ENCODE peak calls at places on chromosomes 4 and X, in seven cellular contexts. Q is aorta; F is GM06990; T is astrocyte of the spinal cord; G is colonic mucosa; R is MG63; C is CD4-positive, alpha-beta memory T cell. L is an unnamed sample.

GRCh38 chr4:20074450-20074849 is 177.3 kb upstream of the SLIT2 start:
- DNase-seq in Q (no peak), F (no peak), T (peak), G (no peak), R (no peak), C (no peak), L (no peak)

GRCh38 chrX:154409222-154409871 is at the start of gene DNASE1L1:
- DNase-seq in Q (peak), F (peak), T (peak), G (peak), R (peak), C (no peak), L (no peak)

GRCh38 chr4:183504930-183505555 is at the start of gene ING2:
- DNase-seq in Q (no peak), F (no peak), T (no peak), G (peak), R (no peak), C (no peak), L (peak)

GRCh38 chr4:70969076-70969475 is 24.4 kb upstream of the DCK start:
- DNase-seq in Q (no peak), F (no peak), T (peak), G (no peak), R (no peak), C (no peak), L (no peak)

GRCh38 chrX:74467656-74468055 is 46.4 kb downstream of the SLC16A2 start:
- DNase-seq in Q (no peak), F (no peak), T (no peak), G (no peak), R (no peak), C (no peak), L (no peak)

GRCh38 chr4:48801739-48802138 is 21.7 kb upstream of the FRYL start:
- DNase-seq in Q (no peak), F (no peak), T (no peak), G (no peak), R (peak), C (no peak), L (no peak)

GRCh38 chr4:76897522-76898384 is at the start of gene SOWAHB:
- DNase-seq in Q (peak), F (peak), T (no peak), G (peak), R (no peak), C (peak), L (no peak)

GRCh38 chr4:88143504-88143903 is 14.9 kb downstream of the ABCG2 start:
- DNase-seq in Q (no peak), F (no peak), T (peak), G (no peak), R (no peak), C (no peak), L (no peak)

GRCh38 chr4:88015659-88016295 is 8.3 kb downstream of the PKD2 start:
- DNase-seq in Q (no peak), F (no peak), T (no peak), G (no peak), R (no peak), C (no peak), L (no peak)

GRCh38 chr4:21790437-21791029 is 158.0 kb downstream of the KCNIP4 start:
- DNase-seq in Q (no peak), F (no peak), T (peak), G (no peak), R (no peak), C (no peak), L (peak)

GRCh38 chr4:146095867-146096266 is 79.7 kb upstream of the LSM6 start:
- DNase-seq in Q (no peak), F (no peak), T (no peak), G (peak), R (no peak), C (no peak), L (no peak)

GRCh38 chr4:148216866-148217814 is 225.1 kb downstream of the NR3C2 start:
- DNase-seq in Q (no peak), F (peak), T (peak), G (no peak), R (no peak), C (peak), L (peak)

GRCh38 chr4:104235966-104236365 is 258.7 kb downstream of the CXXC4 start:
- DNase-seq in Q (no peak), F (no peak), T (no peak), G (no peak), R (no peak), C (no peak), L (no peak)

GRCh38 chr4:1563768-1564485 is 120.2 kb downstream of the FAM53A start:
- DNase-seq in Q (no peak), F (no peak), T (no peak), G (no peak), R (no peak), C (no peak), L (no peak)

GRCh38 chr4:153440475-153440874 is 25.7 kb upstream of the TMEM131L start:
- DNase-seq in Q (no peak), F (no peak), T (no peak), G (no peak), R (no peak), C (no peak), L (no peak)

GRCh38 chrX:65706041-65706828 is 38.8 kb downstream of the MSN start:
- DNase-seq in Q (peak), F (peak), T (peak), G (no peak), R (peak), C (no peak), L (no peak)

GRCh38 chr4:94722270-94722669 is 35.5 kb upstream of the BMPR1B start:
- DNase-seq in Q (no peak), F (no peak), T (no peak), G (no peak), R (no peak), C (no peak), L (no peak)

GRCh38 chr4:2574058-2574457 is 37.6 kb downstream of the FAM193A start:
- DNase-seq in Q (no peak), F (no peak), T (no peak), G (no peak), R (no peak), C (no peak), L (no peak)

GRCh38 chrX:10401239-10401638 is 219.1 kb downstream of the MID1 start:
- DNase-seq in Q (no peak), F (no peak), T (no peak), G (no peak), R (no peak), C (no peak), L (no peak)

GRCh38 chr4:123397276-123398150 is 918 bp downstream of the SPRY1 start:
- DNase-seq in Q (peak), F (peak), T (no peak), G (peak), R (peak), C (peak), L (no peak)

GRCh38 chrX:78119521-78120227 is 15.6 kb downstream of the PGK1 start:
- DNase-seq in Q (no peak), F (no peak), T (no peak), G (no peak), R (no peak), C (no peak), L (no peak)

GRCh38 chrX:63686878-63687714 is 97.9 kb downstream of the ARHGEF9 start:
- DNase-seq in Q (no peak), F (peak), T (peak), G (no peak), R (peak), C (peak), L (peak)

GRCh38 chr4:112859456-112860184 is 189.8 kb upstream of the ANK2 start:
- DNase-seq in Q (no peak), F (no peak), T (no peak), G (no peak), R (no peak), C (no peak), L (no peak)

GRCh38 chr4:8322794-8323704 is 53.5 kb downstream of the HTRA3 start:
- DNase-seq in Q (peak), F (no peak), T (no peak), G (no peak), R (no peak), C (no peak), L (no peak)

GRCh38 chr4:83387922-83388676 is 53.5 kb upstream of the HPSE start:
- DNase-seq in Q (no peak), F (no peak), T (no peak), G (no peak), R (no peak), C (peak), L (peak)

GRCh38 chr4:2954358-2955185 is 8.6 kb downstream of the NOP14 start:
- DNase-seq in Q (no peak), F (peak), T (no peak), G (peak), R (no peak), C (peak), L (no peak)

GRCh38 chrX:46263494-46263893 is 281.7 kb downstream of the ZNF674 start:
- DNase-seq in Q (no peak), F (no peak), T (no peak), G (no peak), R (no peak), C (no peak), L (no peak)

GRCh38 chr4:77820836-77821561 is 1.8 kb upstream of the CNOT6L start:
- DNase-seq in Q (no peak), F (no peak), T (no peak), G (peak), R (no peak), C (no peak), L (no peak)

GRCh38 chr4:52864816-52865215 is 2.7 kb downstream of the RASL11B start:
- DNase-seq in Q (no peak), F (no peak), T (peak), G (no peak), R (no peak), C (no peak), L (no peak)

GRCh38 chrX:25004485-25005032 is 11.2 kb downstream of the ARX start:
- DNase-seq in Q (no peak), F (no peak), T (no peak), G (no peak), R (no peak), C (no peak), L (no peak)

GRCh38 chr4:2867758-2868491 is 24.3 kb downstream of the ADD1 start:
- DNase-seq in Q (no peak), F (no peak), T (peak), G (no peak), R (no peak), C (no peak), L (no peak)

GRCh38 chrX:16788477-16788876 is 2.2 kb downstream of the TXLNG start:
- DNase-seq in Q (no peak), F (no peak), T (no peak), G (no peak), R (peak), C (no peak), L (no peak)

GRCh38 chr4:84938316-84938715 is 28.2 kb downstream of the WDFY3 start:
- DNase-seq in Q (no peak), F (no peak), T (peak), G (no peak), R (peak), C (no peak), L (no peak)

GRCh38 chr4:8820178-8821102 is 51.2 kb downstream of the HMX1 start:
- DNase-seq in Q (no peak), F (no peak), T (no peak), G (peak), R (no peak), C (no peak), L (no peak)

GRCh38 chr4:185936650-185937376 is 124.8 kb upstream of the SORBS2 start:
- DNase-seq in Q (no peak), F (no peak), T (peak), G (no peak), R (no peak), C (no peak), L (no peak)

GRCh38 chrX:136577562-136577961 is 45.5 kb downstream of the VGLL1 start:
- DNase-seq in Q (peak), F (no peak), T (peak), G (peak), R (peak), C (peak), L (peak)

GRCh38 chrX:646796-647195 is 16.2 kb downstream of the SHOX start:
- DNase-seq in Q (no peak), F (no peak), T (no peak), G (no peak), R (no peak), C (no peak), L (no peak)

DNA sequence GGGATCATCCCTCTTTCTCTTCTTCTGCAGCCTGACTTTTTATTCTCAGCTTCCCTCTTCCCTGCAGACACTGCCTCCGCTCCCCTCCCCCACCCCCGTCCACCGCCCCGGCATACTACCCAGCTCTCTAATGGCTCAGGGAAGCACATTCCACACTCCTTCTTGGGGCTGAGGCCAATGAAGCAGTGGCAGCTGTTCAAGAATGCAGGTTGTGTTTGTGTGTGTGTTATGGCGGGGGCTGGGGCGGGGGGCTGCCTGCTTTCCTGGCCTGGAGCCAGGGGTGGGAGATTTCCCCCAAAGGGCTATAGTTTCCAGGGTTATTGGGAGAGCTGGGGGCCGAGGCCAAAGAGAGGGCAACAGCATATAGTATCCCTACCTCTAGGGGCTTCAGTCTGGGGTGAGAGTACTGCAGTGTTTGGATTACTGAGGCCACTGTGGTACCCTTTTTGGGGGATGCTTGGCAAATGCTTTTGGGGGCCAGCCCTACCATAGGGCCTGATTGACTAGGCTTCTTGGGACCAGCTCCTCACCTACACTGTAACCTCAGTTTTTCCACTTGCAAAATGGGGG is 149.5 kb downstream of the EFNB1 start:
- DNase-seq in Q (peak), F (no peak), T (peak), G (no peak), R (no peak), C (no peak), L (no peak)
- H3K4me3 ChIP-seq in Q (no peak), F (no peak), T (no peak), G (no peak), R (no peak), C (no peak), L (no peak)

DNA sequence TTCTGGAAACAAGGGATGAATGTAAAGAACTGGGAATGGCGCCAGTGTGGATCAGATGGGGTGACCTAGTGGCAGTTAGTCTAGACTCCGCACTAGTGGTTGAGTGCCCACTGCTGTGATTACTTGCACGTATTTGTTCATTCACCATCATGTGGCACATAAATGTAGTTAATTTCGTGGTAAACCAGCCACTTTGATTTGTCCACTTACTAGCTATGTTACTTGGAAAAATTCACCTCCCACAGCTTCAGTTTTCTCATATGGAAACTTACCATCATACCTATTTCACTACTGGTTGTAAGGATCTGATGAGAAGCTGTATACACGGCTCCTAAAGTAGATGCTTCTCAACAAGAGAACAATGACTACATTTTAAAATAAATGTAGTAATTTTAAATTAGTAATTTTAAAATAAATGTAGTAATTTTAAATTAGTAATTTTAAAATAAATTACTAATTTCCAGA is 394 bp upstream of the DYNLT3 start:
- DNase-seq in Q (no peak), F (no peak), T (no peak), G (no peak), R (no peak), C (no peak), L (no peak)
- H3K4me3 ChIP-seq in Q (peak), F (peak), T (peak), G (peak), R (peak), C (peak), L (no peak)

DNA sequence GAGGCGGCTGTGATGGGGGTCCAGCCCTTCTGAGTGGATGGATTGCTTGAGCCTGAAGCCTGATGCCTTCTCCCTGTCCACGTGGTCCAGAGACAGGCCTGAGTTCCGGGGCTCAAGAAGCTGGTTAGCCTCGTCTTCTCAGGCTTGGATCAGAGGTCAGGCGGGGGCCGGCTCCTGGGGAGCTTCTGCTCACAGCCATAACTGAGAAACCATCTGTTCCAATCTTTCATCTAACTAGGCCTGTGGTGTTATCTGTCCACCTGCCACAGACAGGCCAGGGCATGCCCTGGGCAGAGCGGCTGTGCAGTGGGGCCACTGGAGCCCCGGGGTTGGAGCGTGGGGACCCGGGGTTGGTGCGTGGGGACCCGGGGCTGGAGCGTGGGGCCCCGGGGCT is 63.1 kb downstream of the SORCS2 start:
- DNase-seq in Q (no peak), F (no peak), T (no peak), G (no peak), R (no peak), C (no peak), L (no peak)
- H3K4me3 ChIP-seq in Q (no peak), F (no peak), T (no peak), G (no peak), R (no peak), C (no peak), L (no peak)

GRCh38 chr4:81960968-81961367 is 412.8 kb downstream of the HNRNPD start:
- DNase-seq in Q (no peak), F (no peak), T (no peak), G (no peak), R (no peak), C (no peak), L (no peak)

GRCh38 chr4:81963005-81963404 is 410.8 kb downstream of the HNRNPD start:
- DNase-seq in Q (no peak), F (no peak), T (no peak), G (no peak), R (no peak), C (no peak), L (no peak)

GRCh38 chr4:81963506-81964020 is 410.2 kb downstream of the HNRNPD start:
- DNase-seq in Q (no peak), F (no peak), T (no peak), G (no peak), R (no peak), C (no peak), L (no peak)

GRCh38 chr4:81965911-81966310 is 407.9 kb downstream of the HNRNPD start:
- DNase-seq in Q (no peak), F (no peak), T (no peak), G (no peak), R (no peak), C (no peak), L (no peak)

DNA sequence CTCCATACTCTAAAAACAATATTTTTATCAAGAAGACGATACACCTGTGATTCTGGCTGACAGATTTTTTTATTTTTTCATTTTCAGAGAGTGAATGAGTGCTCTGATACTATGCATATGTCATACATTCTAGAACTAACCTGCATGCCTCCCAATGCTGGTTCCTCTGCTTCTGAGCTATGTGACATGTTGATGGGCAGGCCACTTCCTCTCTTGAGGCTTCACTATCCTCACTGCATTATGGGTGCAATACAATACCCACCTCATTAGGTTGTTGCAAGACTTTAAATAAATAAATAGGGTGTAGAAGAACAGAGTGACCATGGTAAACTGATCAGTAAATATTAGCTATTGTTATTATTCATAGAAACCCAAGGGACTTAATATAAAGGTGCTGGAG is 408.3 kb downstream of the HNRNPD start:
- DNase-seq in Q (no peak), F (no peak), T (no peak), G (no peak), R (no peak), C (no peak), L (no peak)
- H3K4me3 ChIP-seq in Q (no peak), F (no peak), T (no peak), G (no peak), R (no peak), C (no peak), L (no peak)

DNA sequence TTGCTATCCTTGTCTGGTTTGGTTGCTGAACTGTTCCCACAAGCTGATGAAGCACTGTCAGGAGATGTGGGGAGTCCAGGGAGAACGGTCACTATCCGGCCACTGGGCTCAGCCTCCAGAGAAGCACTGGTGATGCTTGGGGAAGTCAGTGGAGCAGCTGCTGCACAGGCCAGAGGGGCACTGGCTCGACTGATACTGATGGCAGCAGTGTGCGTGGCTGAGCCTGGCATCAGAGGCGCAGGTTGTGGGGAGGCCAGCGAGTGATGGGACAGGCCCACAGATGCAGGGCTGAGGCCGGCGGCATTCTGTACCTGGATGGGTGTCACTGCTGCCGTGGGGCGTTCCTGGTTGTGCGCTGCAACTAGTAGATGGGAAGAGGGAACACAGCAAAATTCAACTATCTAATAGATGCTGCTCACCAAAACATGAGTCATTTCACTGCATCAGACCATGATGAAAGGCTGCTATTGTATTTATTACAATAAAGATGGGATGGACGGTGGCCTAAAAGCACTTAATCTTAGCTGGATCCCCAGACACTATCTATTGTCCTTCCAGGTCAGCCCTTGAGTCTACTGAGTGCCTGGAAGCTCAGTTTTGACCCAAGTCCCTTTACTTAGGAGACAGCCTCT is 106.3 kb upstream of the CBR4 start:
- DNase-seq in Q (no peak), F (no peak), T (peak), G (no peak), R (no peak), C (no peak), L (no peak)
- H3K4me3 ChIP-seq in Q (no peak), F (no peak), T (no peak), G (no peak), R (no peak), C (no peak), L (no peak)

DNA sequence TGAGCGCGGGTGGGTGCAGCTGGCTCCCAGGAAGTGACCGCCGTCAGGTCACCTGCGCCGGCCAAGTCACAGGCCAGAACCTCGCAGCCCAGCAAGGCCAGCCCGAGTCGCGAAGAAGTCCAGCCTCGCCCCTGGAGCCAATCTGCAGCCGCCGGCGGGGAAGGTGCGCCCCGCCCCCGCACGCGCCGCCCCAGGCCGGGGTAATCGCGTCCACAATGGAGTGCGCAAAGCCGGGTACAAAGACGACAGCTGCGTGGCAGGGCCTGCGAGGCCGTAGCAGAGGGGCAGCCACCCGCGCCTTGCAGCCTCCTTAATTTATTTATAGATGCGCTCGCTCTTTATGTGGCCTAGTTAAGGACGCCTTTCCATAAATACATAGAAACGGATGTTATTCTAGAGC is 139.4 kb upstream of the CPEB2 start:
- DNase-seq in Q (peak), F (no peak), T (no peak), G (peak), R (peak), C (no peak), L (no peak)
- H3K4me3 ChIP-seq in Q (no peak), F (no peak), T (no peak), G (no peak), R (no peak), C (no peak), L (no peak)